ENCODE peak calls at places on chromosome 2, in four cellular contexts. D is A549, S is WTC11, L is HepG2. O is an unnamed sample.

GRCh38 chr2:1997409-1997808 is 253.1 kb upstream of the PXDN start:
- DNase-seq in D (no peak), S (no peak), L (peak), O (no peak)

GRCh38 chr2:215571693-215572092 is 135.8 kb upstream of the FN1 start:
- DNase-seq in D (no peak), S (no peak), L (no peak), O (peak)

GRCh38 chr2:227376911-227377396 is 2.2 kb downstream of the TM4SF20 start:
- DNase-seq in S (no peak), D (no peak), L (no peak), O (no peak)

GRCh38 chr2:201661366-201661765 is 18.1 kb upstream of the TMEM237 start:
- DNase-seq in L (no peak), S (no peak), D (no peak), O (no peak)

GRCh38 chr2:71613566-71613952 is 160.2 kb downstream of the DYSF start:
- DNase-seq in L (no peak), S (no peak), D (no peak), O (no peak)

GRCh38 chr2:118124293-118124891 is 36.1 kb downstream of the INSIG2 start:
- DNase-seq in D (peak), S (no peak), L (no peak), O (no peak)

GRCh38 chr2:67037655-67038054 is 359.5 kb upstream of the ETAA1 start:
- DNase-seq in L (no peak), D (no peak), S (no peak), O (no peak)

GRCh38 chr2:61537590-61538178 is 472 bp downstream of the XPO1 start:
- DNase-seq in D (no peak), L (no peak), S (peak), O (no peak)

GRCh38 chr2:36584148-36584794 is 13.7 kb downstream of the FEZ2 start:
- DNase-seq in S (no peak), L (no peak), D (no peak), O (no peak)

GRCh38 chr2:155080394-155080793 is 381.9 kb downstream of the KCNJ3 start:
- DNase-seq in L (no peak), D (no peak), S (no peak), O (no peak)

GRCh38 chr2:201406077-201406662 is 45.1 kb downstream of the TRAK2 start:
- DNase-seq in S (no peak), L (peak), D (no peak), O (peak)

DNA sequence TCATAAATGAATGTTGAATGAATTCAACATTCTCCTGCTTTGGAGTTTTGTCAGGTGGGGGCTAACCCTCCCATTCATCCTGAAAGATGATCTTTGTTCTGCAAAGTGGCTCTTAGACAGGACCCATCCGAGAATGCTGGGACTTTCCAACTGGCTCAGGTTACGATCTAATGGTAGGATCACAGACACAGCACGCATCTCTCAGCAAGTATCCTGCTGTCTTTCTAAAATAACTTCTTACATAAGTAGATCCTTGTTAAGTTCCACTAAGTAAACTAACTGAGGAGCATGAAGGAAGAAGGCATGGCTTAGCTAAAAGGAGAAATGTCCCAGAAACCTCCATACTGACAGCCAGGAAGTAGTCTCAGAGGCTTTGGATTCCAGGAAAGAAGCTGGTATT is 23.7 kb downstream of the CYP27A1 start:
- DNase-seq in D (no peak), S (no peak), L (peak), O (no peak)
- TF ChIP-seq HMGXB4 in D (no peak), S (no peak), L (no peak), O (no peak)

DNA sequence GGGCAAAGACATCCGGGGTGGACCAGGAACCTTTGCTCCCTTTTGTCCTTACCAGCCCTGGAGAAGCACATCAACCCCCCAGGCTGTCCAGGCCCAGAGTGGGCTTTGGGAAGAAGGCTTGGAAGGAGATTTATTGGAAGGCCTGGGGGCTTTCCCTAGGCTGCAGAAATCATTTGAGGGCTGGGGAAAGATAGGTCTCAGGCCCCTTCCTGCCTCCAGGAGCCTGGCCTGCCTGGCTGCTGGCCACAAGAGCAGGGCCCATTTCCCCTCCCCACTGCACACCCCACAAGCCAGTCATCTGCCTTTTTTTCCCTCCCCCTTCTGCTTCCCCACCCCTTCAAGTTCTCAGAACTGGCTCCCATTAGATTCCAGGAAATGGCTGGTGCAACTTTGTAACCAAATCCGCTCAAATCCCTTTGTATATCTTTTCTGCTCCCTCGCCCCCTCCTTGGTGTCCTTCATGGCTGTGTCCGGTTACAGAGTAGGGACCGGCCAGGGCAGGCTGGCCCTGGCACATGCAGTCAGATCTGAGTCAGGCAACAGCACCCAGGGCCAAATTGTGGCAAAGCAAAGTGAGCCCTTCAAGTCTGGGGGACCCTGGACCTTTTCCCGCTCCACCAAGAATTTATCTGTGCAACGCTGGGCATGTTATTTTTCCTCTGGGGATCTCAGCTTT is 20.8 kb upstream of the TNP1 start:
- DNase-seq in S (no peak), L (no peak), D (no peak), O (peak)
- TF ChIP-seq HMGXB4 in S (no peak), L (no peak), D (no peak), O (no peak)

DNA sequence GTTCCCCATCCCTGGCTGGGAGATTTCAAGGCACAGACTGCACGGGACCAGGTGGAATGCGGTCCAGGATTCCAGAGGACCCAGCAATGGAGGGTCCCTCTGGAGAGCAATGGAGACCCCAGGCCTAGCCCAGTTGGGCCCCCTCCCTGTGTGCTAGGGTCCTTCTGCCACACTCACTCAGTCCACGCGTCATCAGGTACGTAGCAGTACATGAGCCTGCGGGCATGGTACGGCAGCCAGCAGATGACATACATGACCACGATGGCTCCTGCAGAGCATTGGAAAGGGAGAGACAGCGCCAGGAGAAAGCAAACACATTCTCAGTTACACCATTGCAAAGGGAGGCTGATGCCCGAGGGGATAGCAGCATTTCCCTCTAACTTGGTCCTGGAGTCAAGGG is 10.1 kb downstream of the NTSR2 start:
- DNase-seq in L (no peak), D (no peak), S (no peak), O (no peak)
- TF ChIP-seq HMGXB4 in L (no peak), D (no peak), S (no peak), O (no peak)

DNA sequence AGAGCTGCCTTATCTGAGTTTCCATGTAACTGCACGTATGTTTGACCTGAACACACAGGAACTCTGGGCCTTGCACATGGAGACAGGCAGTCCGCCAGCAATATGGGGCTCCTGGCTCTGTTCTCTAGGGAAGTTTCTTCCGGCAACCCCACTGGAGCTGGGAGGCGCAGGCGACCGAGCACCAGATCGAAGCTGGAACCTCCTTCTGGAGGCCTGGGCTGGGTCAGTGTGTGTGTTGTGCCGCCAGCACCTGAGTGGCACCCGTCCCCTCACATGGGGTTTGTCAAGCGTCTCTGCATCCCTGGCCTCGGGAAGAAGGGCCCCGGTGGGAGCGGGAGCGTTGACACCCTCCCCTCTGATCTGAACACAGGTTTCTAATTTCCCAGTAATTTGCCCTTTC is 86.1 kb downstream of the APOB start:
- DNase-seq in S (no peak), D (no peak), L (no peak), O (no peak)
- TF ChIP-seq HMGXB4 in S (no peak), D (no peak), L (no peak), O (no peak)

GRCh38 chr2:104852161-104852689 is 1.7 kb upstream of the POU3F3 start:
- DNase-seq in L (no peak), S (peak), D (no peak), O (no peak)
- TF ChIP-seq HMGXB4 in L (no peak), S (no peak), D (no peak), O (no peak)

GRCh38 chr2:234763051-234763909 is 188.5 kb upstream of the SH3BP4 start:
- DNase-seq in L (peak), D (no peak), S (no peak), O (no peak)
- TF ChIP-seq HMGXB4 in L (no peak), D (no peak), S (no peak), O (no peak)

GRCh38 chr2:160257015-160257741 is 57.1 kb upstream of the ITGB6 start:
- DNase-seq in D (no peak), L (no peak), S (no peak), O (no peak)
- TF ChIP-seq HMGXB4 in D (no peak), L (no peak), S (no peak), O (no peak)

GRCh38 chr2:25808006-25808383 is 70.3 kb downstream of the ASXL2 start:
- DNase-seq in L (no peak), D (no peak), S (no peak), O (no peak)
- TF ChIP-seq HMGXB4 in L (no peak), D (no peak), S (no peak), O (no peak)

DNA sequence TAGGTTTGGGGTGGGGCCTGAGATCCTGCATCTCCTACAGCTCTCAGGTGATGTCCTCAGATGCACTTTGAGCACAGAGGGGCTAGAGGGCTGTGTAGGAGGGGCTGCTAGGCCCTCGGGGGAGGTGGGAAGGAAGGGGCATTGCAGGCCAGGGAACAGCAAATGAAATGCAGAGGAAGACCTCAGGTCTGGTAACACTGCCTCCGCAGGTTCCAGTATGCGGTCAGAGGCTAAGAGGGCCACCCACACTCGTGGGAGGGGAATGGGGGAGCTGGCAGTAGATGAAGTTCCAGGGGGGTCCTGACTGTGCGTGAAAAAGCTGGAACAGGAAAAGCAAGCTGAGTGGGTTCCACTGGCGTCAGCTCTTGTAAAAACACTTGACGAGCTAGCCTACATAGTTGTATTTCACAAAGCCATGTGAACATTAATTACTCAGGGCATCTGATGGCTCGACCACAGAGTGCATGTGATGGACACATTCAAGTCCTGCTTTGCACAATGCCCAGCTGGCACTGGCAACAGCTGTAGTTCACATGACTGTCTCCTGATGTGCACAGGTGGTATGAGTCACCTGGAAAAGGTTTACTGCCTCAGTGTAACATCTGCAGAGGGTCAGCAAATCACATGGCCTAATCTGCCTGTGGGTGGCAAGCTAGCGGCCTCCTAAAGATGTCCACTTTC is 29.0 kb upstream of the PTPN4 start:
- DNase-seq in D (no peak), S (no peak), L (no peak), O (no peak)
- TF ChIP-seq HMGXB4 in D (no peak), S (no peak), L (no peak), O (no peak)

GRCh38 chr2:120404941-120405768 is 59.2 kb downstream of the INHBB start:
- DNase-seq in D (no peak), L (no peak), S (no peak), O (no peak)
- TF ChIP-seq HMGXB4 in D (no peak), L (no peak), S (no peak), O (no peak)